ENCODE peak calls at places on chromosomes 4 and X, in six cellular contexts. One of them, this sample, is unnamed.

GRCh38 chr4:155419266-155419665 is 42.5 kb upstream of the MAP9 start:
- DNase-seq in NCI-H2029: no peak
- DNase-seq in astrocyte of the spinal cord: no peak
- DNase-seq in Calu3: no peak
- DNase-seq in NCI-H774: no peak
- DNase-seq in CD4-positive, alpha-beta memory T cell: no peak
- DNase-seq in this sample: no peak

GRCh38 chrX:93346309-93346708 is 327.1 kb downstream of the NAP1L3 start:
- DNase-seq in NCI-H2029: no peak
- DNase-seq in astrocyte of the spinal cord: no peak
- DNase-seq in Calu3: no peak
- DNase-seq in NCI-H774: no peak
- DNase-seq in CD4-positive, alpha-beta memory T cell: no peak
- DNase-seq in this sample: no peak

GRCh38 chr4:107900067-107900466 is 31.3 kb upstream of the CYP2U1 start:
- DNase-seq in NCI-H2029: peak
- DNase-seq in astrocyte of the spinal cord: no peak
- DNase-seq in Calu3: no peak
- DNase-seq in NCI-H774: no peak
- DNase-seq in CD4-positive, alpha-beta memory T cell: no peak
- DNase-seq in this sample: no peak

GRCh38 chr4:173257732-173258717 is 76.1 kb downstream of the HMGB2 start:
- DNase-seq in NCI-H2029: peak
- DNase-seq in astrocyte of the spinal cord: peak
- DNase-seq in Calu3: peak
- DNase-seq in NCI-H774: no peak
- DNase-seq in CD4-positive, alpha-beta memory T cell: peak
- DNase-seq in this sample: peak

GRCh38 chrX:107153005-107153404 is 34.4 kb upstream of the RBM41 start:
- DNase-seq in NCI-H2029: no peak
- DNase-seq in astrocyte of the spinal cord: no peak
- DNase-seq in Calu3: no peak
- DNase-seq in NCI-H774: no peak
- DNase-seq in CD4-positive, alpha-beta memory T cell: no peak
- DNase-seq in this sample: no peak

GRCh38 chr4:48546336-48546735 is 56.3 kb downstream of the ZAR1 start:
- DNase-seq in NCI-H2029: no peak
- DNase-seq in astrocyte of the spinal cord: peak
- DNase-seq in Calu3: peak
- DNase-seq in NCI-H774: peak
- DNase-seq in CD4-positive, alpha-beta memory T cell: no peak
- DNase-seq in this sample: no peak

GRCh38 chr4:127622923-127623754 is 9.6 kb upstream of the INTU start:
- DNase-seq in NCI-H2029: peak
- DNase-seq in astrocyte of the spinal cord: peak
- DNase-seq in Calu3: no peak
- DNase-seq in NCI-H774: peak
- DNase-seq in CD4-positive, alpha-beta memory T cell: no peak
- DNase-seq in this sample: peak

GRCh38 chr4:4670869-4671268 is 129.0 kb upstream of the STX18 start:
- DNase-seq in NCI-H2029: no peak
- DNase-seq in astrocyte of the spinal cord: no peak
- DNase-seq in Calu3: no peak
- DNase-seq in NCI-H774: no peak
- DNase-seq in CD4-positive, alpha-beta memory T cell: no peak
- DNase-seq in this sample: no peak

GRCh38 chr4:47640911-47641310 is 155.8 kb downstream of the ATP10D start:
- DNase-seq in NCI-H2029: no peak
- DNase-seq in astrocyte of the spinal cord: peak
- DNase-seq in Calu3: no peak
- DNase-seq in NCI-H774: no peak
- DNase-seq in CD4-positive, alpha-beta memory T cell: no peak
- DNase-seq in this sample: no peak